ENCODE peak calls at places on chromosomes 7 and 10, in eight cellular contexts. X is heart right ventricle, D is colonic mucosa, W is A549, L is lower lobe of right lung, I is heart left ventricle, R is cardiac muscle cell, C is uterus. H is an unnamed sample.

GRCh38 chr10:79104264-79104954 is 35.6 kb downstream of the ZMIZ1 start:
- DNase-seq in D (no peak), W (no peak), L (no peak), C (peak; percentile 75), I (peak; percentile 58), X (no peak), R (peak; percentile 72), H (no peak)

GRCh38 chr7:133436014-133436428 is 183.1 kb downstream of the EXOC4 start:
- DNase-seq in R (peak; percentile 94), D (no peak), L (no peak), I (no peak), X (no peak), C (no peak), W (no peak), H (no peak)

GRCh38 chr7:116948934-116949333 is 4.4 kb upstream of the ST7 start:
- DNase-seq in W (no peak), I (peak; percentile 69), L (peak; percentile 62), D (no peak), X (peak; percentile 77), C (no peak), R (peak; percentile 18), H (no peak)

GRCh38 chr10:96833220-96834001 is 1.3 kb downstream of the LCOR start:
- DNase-seq in X (peak; percentile 15), R (peak; percentile 47), I (peak; percentile 15), C (peak; percentile 20), D (peak; percentile 53), W (peak; percentile 24), L (no peak), H (peak; percentile 27)

GRCh38 chr10:99852481-99853213 is 70.2 kb downstream of the ABCC2 start:
- DNase-seq in I (no peak), C (no peak), R (peak; percentile 40), L (no peak), D (no peak), W (no peak), X (no peak), H (peak; percentile 13)

GRCh38 chr10:944034-944831 is 12.7 kb upstream of the LARP4B start:
- DNase-seq in I (peak; percentile 63), W (no peak), X (peak; percentile 54), D (no peak), L (peak; percentile 90), C (peak; percentile 46), R (peak; percentile 26), H (no peak)

GRCh38 chr10:44830022-44830421 is 81.1 kb upstream of the TMEM72 start:
- DNase-seq in W (no peak), I (no peak), R (peak; percentile 39), D (no peak), X (no peak), C (no peak), L (no peak), H (no peak)

GRCh38 chr7:121504478-121504877 is 108.4 kb upstream of the FAM3C start:
- DNase-seq in R (peak; percentile 88), I (no peak), L (no peak), C (peak; percentile 47), X (no peak), D (no peak), W (peak; percentile 17), H (peak; percentile 42)

GRCh38 chr7:80724249-80724871 is 85.9 kb downstream of the CD36 start:
- DNase-seq in C (no peak), D (no peak), R (no peak), X (no peak), I (no peak), L (no peak), W (no peak), H (peak; percentile 54)

GRCh38 chr10:126671402-126671975 is 996 bp upstream of the C10orf90 start:
- DNase-seq in L (no peak), W (no peak), X (no peak), C (no peak), I (no peak), R (no peak), D (no peak), H (no peak)

GRCh38 chr10:74071151-74071550 is 73.2 kb downstream of the VCL start:
- DNase-seq in L (no peak), D (no peak), X (peak; percentile 54), W (no peak), C (no peak), I (peak; percentile 40), R (peak; percentile 80), H (peak; percentile 30)

GRCh38 chr7:26188291-26188999 is 12.1 kb downstream of the HNRNPA2B1 start:
- DNase-seq in X (no peak), R (no peak), D (no peak), L (no peak), W (no peak), I (no peak), C (no peak), H (no peak)

GRCh38 chr7:82284936-82285519 is 158.5 kb downstream of the CACNA2D1 start:
- DNase-seq in I (no peak), X (no peak), C (no peak), R (no peak), D (no peak), W (no peak), L (no peak), H (peak; percentile 31)

DNA sequence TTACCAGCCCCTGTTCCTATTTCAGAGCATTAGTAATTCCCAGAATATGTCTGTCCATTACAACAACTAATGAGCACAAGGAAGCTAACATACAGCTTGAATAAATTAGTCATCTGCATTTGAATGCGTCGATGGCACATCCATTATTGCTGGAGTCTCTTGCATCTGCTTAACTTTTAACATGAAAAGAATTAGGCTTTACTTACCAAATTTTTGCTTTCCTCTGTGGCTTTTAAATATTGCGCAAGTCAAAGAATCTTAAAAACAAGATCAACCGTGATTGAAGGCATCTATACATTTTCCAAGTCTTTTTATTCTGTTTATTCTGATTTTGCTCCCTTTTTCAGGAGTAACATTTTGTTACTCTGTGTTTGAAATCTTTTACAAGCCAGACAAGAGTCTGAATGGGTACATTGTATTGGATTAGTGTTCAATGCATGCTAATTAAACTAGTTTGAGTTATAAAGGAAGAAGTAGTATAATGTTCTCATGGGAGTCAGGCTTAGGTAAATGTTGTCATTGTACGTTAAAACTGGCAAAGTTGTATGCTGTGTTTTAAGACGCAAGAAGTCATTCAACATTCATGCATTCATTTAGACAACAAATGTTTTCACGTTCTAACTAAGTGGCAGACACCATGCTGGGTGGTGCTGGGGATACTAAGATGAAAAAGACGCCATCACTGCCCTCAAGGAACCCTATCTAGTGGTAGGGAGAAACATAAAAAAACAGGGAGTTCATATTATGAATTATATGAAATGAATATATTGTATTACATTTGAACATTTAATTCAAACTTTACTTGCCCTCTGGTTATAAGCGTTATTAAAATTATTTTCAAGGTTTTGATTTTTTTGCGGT is 3.9 kb upstream of the CACNB2 start:
- DNase-seq in L (no peak), X (no peak), D (no peak), W (no peak), C (no peak), R (no peak), I (no peak), H (no peak)
- H3K27ac ChIP-seq in L (no peak overlapping the region), X (no peak overlapping the region), D (no peak overlapping the region), W (no peak overlapping the region), C (no peak overlapping the region), R (no peak overlapping the region), I (no peak overlapping the region), H (no peak overlapping the region)

DNA sequence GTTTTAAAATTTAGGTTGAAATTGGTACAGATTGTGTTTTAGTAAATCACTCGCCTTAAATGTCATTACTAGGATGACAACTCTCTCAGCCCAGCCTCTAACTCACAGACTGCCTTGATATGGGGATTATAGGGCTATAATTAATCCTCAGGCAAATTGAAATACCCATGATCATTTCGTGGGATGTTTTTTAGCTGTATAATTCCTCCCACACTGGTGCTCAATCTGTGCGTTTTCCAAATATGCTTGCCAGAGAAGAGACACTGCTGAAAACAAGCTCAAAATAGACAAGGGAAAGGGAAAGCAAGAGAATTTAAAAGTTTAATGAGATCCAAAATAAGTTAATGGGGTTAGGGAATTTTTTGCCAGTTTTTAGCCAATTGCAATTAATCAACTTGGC is 299.6 kb upstream of the AKR1E2 start:
- DNase-seq in L (no peak), W (no peak), X (no peak), D (no peak), R (no peak), I (no peak), C (no peak), H (no peak)
- H3K27ac ChIP-seq in L (no peak overlapping the region), W (no peak overlapping the region), X (no peak overlapping the region), D (no peak overlapping the region), R (no peak overlapping the region), I (peak overlapping the region; percentile 24), C (peak overlapping the region; percentile 64), H (no peak overlapping the region)

DNA sequence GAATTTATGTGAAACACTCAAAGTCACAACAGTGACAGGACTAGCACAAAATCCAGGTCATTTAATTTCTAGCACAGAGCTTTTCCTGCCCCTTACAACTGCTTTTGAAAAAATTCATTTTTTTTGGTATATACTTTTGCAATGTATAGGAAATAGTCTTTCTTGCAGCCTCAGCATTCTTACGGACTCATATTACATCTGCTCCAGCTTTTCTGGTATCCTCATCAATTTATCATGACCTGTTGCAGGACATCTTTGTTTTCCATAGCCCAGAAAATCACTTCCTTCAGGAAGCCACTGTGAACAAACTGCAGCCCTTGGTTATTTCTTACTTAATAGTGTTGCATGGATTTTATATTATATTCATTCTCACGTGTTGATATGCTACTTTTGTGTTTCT is 347.9 kb upstream of the MTPN start:
- DNase-seq in X (no peak), R (no peak), C (no peak), I (no peak), L (no peak), W (no peak), D (no peak), H (no peak)
- H3K27ac ChIP-seq in X (no peak overlapping the region), R (no peak overlapping the region), C (no peak overlapping the region), I (no peak overlapping the region), L (no peak overlapping the region), W (no peak overlapping the region), D (no peak overlapping the region), H (no peak overlapping the region)

DNA sequence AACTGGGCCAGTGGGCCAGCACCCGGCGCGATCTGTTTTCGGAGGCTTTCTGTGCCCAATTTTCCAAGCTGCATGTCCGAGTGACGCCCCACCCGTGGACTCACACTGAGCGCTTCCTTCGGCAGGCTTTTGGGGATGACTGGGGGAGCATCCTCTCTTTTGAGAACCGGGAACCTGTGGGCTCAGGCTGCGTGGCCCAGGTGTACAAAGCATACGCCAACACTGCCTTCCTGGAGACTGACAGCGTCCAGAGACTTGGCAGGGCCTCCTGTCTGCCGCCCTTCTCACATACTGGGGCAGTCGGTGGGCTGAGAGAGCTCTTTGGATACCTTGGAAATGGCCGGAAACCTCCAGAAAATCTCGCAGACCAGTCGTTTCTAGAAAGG is 1.0 kb downstream of the ADCK2 start:
- DNase-seq in I (no peak), X (no peak), D (peak; percentile 49), L (no peak), R (no peak), C (no peak), W (no peak), H (no peak)
- H3K27ac ChIP-seq in I (peak overlapping the region; percentile 89), X (peak overlapping the region; percentile 85), D (peak overlapping the region; percentile 89), L (peak overlapping the region; percentile 84), R (no peak overlapping the region), C (peak overlapping the region; percentile 88), W (peak overlapping the region; percentile 89), H (no peak overlapping the region)

GRCh38 chr10:80988755-80989154 is 451.1 kb downstream of the SH2D4B start:
- DNase-seq in C (no peak), X (no peak), L (no peak), D (no peak), W (no peak), R (no peak), I (no peak), H (no peak)

GRCh38 chr10:80985105-80985504 is 447.4 kb downstream of the SH2D4B start:
- DNase-seq in X (no peak), I (no peak), D (no peak), W (no peak), R (no peak), C (no peak), L (no peak), H (no peak)

GRCh38 chr10:80986596-80986995 is 448.9 kb downstream of the SH2D4B start:
- DNase-seq in C (no peak), D (no peak), R (no peak), X (no peak), I (no peak), W (no peak), L (no peak), H (no peak)
- H3K27ac ChIP-seq in C (no peak overlapping the region), D (no peak overlapping the region), R (no peak overlapping the region), X (no peak overlapping the region), I (no peak overlapping the region), W (no peak overlapping the region), L (no peak overlapping the region), H (no peak overlapping the region)

H was measured in SJCRH30.